ENCODE peak calls at places on chromosomes 12 and 14, in eight cellular contexts. X is HL-60, M is K562, Q is A549, J is HCT116, T is GM23338, P is SK-N-SH, R is Panc1. I is an unnamed sample.

GRCh38 chr12:22467190-22467589 is 77.2 kb downstream of the C2CD5 start:
- DNase-seq in X (no peak), M (no peak), Q (no peak), J (no peak), T (no peak), P (no peak), R (no peak), I (no peak)

GRCh38 chr14:75628816-75629215 is 31.9 kb downstream of the ERG28 start:
- DNase-seq in X (no peak), M (no peak), Q (no peak), J (no peak), T (no peak), P (no peak), R (no peak), I (no peak)

GRCh38 chr12:21526053-21526452 is at the start of gene SPX:
- DNase-seq in X (no peak), M (no peak), Q (peak), J (no peak), T (no peak), P (no peak), R (no peak), I (no peak)

GRCh38 chr12:127363392-127363791 is 903.6 kb upstream of the TMEM132C start:
- DNase-seq in X (no peak), M (peak), Q (peak), J (peak), T (peak), P (no peak), R (no peak), I (no peak)

GRCh38 chr12:3658327-3659163 is 94.4 kb downstream of the CRACR2A start:
- DNase-seq in X (peak), M (peak), Q (no peak), J (no peak), T (peak), P (no peak), R (no peak), I (no peak)

GRCh38 chr12:16389594-16389993 is 42.1 kb downstream of the MGST1 start:
- DNase-seq in X (peak), M (no peak), Q (no peak), J (no peak), T (no peak), P (no peak), R (no peak), I (no peak)

GRCh38 chr14:30790827-30791226 is 83.5 kb upstream of the COCH start:
- DNase-seq in X (no peak), M (no peak), Q (no peak), J (no peak), T (no peak), P (no peak), R (no peak), I (no peak)

GRCh38 chr12:88638388-88638787 is 58.1 kb upstream of the KITLG start:
- DNase-seq in X (no peak), M (no peak), Q (no peak), J (no peak), T (peak), P (no peak), R (no peak), I (no peak)

GRCh38 chr12:88870000-88870737 is 289.9 kb upstream of the KITLG start:
- DNase-seq in X (no peak), M (no peak), Q (no peak), J (no peak), T (no peak), P (no peak), R (no peak), I (no peak)

GRCh38 chr14:29681308-29681707 is 246.3 kb downstream of the PRKD1 start:
- DNase-seq in X (no peak), M (no peak), Q (no peak), J (no peak), T (no peak), P (no peak), R (no peak), I (no peak)

GRCh38 chr14:91143862-91144261 is 30.0 kb downstream of the DGLUCY start:
- DNase-seq in X (no peak), M (no peak), Q (no peak), J (no peak), T (no peak), P (no peak), R (no peak), I (no peak)

GRCh38 chr12:130815028-130815741 is 23.9 kb downstream of the STX2 start:
- DNase-seq in X (no peak), M (no peak), Q (no peak), J (no peak), T (no peak), P (no peak), R (no peak), I (no peak)

GRCh38 chr14:103100281-103101121 is 6.0 kb downstream of the EXOC3L4 start:
- DNase-seq in X (no peak), M (no peak), Q (no peak), J (no peak), T (no peak), P (no peak), R (no peak), I (no peak)

GRCh38 chr14:49314756-49315155 is 271.4 kb downstream of the RPS29 start:
- DNase-seq in X (no peak), M (no peak), Q (no peak), J (no peak), T (no peak), P (no peak), R (no peak), I (no peak)

DNA sequence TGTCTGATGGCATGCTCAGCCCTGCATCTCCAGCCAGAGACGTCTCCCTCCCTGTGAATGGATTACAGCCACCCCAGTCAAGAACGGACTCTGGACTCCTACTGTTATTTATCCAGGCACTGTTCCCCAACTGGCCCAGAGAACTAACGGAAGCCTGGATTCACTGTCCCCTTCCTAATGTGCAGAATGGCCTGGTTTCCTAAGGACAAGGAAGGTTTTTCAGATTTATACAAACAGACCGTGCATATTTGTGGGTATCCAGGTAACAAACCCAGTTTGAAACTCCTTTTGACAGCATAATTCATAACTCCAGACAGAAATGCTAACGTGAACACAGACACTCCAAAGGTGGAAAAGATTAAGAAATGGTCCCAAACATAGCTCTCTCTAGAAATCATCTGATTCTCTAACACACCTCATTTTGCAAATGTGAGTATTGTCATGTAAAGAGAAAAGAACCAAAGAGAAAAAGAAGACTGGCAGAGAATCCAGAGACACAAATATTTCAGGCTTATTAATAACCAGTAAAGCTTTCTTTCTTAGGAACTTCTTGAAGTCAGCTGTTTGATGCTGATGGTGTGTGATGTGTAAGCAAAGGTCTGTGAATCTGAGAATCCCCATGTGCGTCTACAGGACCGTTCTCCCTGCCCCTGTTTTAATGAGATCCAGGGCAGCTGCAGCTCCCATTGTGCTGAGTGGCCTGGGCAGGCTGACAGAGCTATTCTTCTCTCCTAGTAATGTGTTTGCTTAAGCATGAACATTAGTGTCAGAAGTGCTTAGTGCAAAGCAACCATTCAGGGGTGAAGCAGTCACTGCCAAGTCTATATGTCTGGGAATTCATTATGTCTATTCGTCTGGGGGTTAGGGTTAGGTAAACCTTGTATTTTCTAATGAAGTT is 86.8 kb upstream of the HIF1A start:
- DNase-seq in X (no peak), M (no peak), Q (no peak), J (no peak), T (no peak), P (peak), R (no peak), I (no peak)
- TF ChIP-seq REST in X (no peak), M (no peak), Q (no peak), J (no peak), T (no peak), P (no peak), R (no peak), I (no peak)

GRCh38 chr12:121156365-121156764 is 23.7 kb downstream of the P2RX7 start:
- DNase-seq in X (no peak), M (no peak), Q (no peak), J (no peak), T (no peak), P (no peak), R (no peak), I (no peak)
- TF ChIP-seq REST in X (no peak), M (no peak), Q (no peak), J (no peak), T (no peak), P (no peak), R (no peak), I (no peak)

DNA sequence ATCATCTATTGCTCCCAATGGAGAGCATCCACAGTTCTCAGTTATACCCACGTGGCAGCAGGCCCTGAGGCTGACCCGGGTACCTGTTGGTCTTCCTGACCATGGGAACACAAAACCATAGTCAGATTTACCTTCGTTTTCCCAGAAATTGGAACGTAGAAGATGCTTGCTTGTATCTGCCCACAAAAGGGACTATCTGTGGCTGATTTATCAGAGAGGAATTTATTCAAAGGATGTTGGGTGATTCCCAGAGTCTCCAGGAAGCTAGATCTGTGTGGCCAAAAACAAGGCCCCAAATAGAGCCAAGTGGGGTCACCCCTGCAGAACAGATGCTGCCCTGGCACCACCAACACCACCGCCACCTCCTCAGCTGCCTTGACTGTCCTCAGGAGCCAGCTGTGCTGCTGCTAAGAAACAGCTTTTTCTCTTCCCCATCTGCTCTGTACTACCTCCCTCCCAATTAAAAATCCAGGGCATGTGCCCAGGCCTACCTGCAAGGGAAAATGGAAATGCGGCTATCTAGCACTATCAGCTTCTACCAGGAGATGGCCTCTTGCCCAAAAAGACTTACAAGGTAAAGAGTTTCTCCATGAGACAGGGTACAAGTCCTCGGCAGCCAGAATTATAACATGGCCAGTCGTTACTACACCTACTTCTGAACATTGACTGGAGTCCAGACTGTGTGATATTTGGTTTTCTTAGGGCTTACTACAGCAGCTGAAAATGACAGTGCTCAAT is 128.6 kb upstream of the PLEKHG7 start:
- DNase-seq in X (no peak), M (no peak), Q (peak), J (peak), T (peak), P (no peak), R (no peak), I (no peak)
- TF ChIP-seq REST in X (no peak), M (no peak), Q (no peak), J (no peak), T (no peak), P (no peak), R (no peak), I (no peak)

GRCh38 chr12:505221-505620 is 45.5 kb downstream of the B4GALNT3 start:
- DNase-seq in X (no peak), M (no peak), Q (no peak), J (no peak), T (no peak), P (no peak), R (no peak), I (no peak)
- TF ChIP-seq REST in X (no peak), M (no peak), Q (no peak), J (no peak), T (no peak), P (no peak), R (no peak), I (no peak)

GRCh38 chr14:95274283-95274682 is 45.4 kb downstream of the CLMN start:
- DNase-seq in X (no peak), M (no peak), Q (no peak), J (no peak), T (no peak), P (no peak), R (no peak), I (no peak)

GRCh38 chr14:95272057-95272456 is 47.7 kb downstream of the CLMN start:
- DNase-seq in X (no peak), M (no peak), Q (peak), J (no peak), T (no peak), P (no peak), R (no peak), I (no peak)

GRCh38 chr14:95273041-95273978 is 46.4 kb downstream of the CLMN start:
- DNase-seq in X (no peak), M (no peak), Q (no peak), J (no peak), T (no peak), P (no peak), R (no peak), I (no peak)

GRCh38 chr14:95274874-95275273 is 44.8 kb downstream of the CLMN start:
- DNase-seq in X (no peak), M (no peak), Q (no peak), J (no peak), T (no peak), P (no peak), R (no peak), I (no peak)

DNA sequence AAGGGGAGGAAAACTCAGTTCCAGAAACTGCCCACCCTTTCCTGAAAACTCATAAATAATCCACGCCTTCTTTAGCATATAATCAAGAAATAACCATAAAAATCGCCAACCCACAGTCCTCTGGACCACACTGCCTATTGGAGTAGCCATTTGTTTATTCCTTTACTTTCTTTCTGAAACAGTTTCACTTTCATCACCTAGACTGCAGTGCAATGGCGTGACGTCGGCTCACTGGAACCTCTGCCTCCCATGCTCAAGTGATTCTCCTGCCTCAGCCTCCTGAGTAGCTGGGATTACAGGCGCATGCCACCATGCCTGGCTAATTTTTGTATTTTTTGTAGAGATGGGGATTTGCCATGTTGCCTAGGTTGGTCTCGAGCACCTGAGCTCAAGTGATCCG is 44.2 kb downstream of the CLMN start:
- DNase-seq in X (no peak), M (no peak), Q (no peak), J (no peak), T (no peak), P (no peak), R (no peak), I (no peak)
- TF ChIP-seq REST in X (no peak), M (no peak), Q (no peak), J (no peak), T (no peak), P (no peak), R (no peak), I (no peak)

DNA sequence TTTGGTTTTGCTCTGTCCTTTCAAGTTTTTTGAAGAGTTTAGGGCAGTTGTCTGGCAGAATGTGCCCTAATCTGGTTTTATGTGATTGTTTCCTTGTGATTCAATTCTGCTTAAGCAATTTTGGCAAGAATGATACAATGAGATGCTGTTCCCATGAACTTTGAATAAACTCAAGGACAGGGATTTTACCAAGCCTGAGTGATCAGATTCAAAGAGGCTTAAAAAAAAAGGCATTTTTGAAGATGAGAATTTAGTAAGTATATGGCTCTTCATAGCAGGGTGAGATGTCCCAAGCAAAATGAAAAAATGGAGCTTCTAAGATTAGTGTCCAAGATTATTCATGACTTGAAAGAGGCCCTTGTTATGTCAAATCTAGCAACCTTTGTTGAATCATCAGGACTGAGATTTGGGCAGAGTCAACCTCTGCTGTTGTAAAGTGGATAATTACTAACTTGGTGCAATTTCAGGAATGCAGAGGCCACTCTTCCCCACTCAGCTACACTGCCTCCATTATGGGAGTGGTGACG is 180.6 kb upstream of the NUDT4 start:
- DNase-seq in X (no peak), M (no peak), Q (peak), J (no peak), T (no peak), P (no peak), R (no peak), I (no peak)
- TF ChIP-seq REST in X (no peak), M (no peak), Q (no peak), J (no peak), T (no peak), P (no peak), R (no peak), I (no peak)

GRCh38 chr12:108681317-108681716 is 47.6 kb upstream of the SELPLG start:
- DNase-seq in X (no peak), M (no peak), Q (no peak), J (no peak), T (no peak), P (no peak), R (no peak), I (no peak)

GRCh38 chr12:108686753-108687152 is 44.6 kb downstream of the CORO1C start:
- DNase-seq in X (no peak), M (no peak), Q (no peak), J (no peak), T (no peak), P (no peak), R (no peak), I (no peak)

GRCh38 chr12:108683906-108684556 is 47.3 kb downstream of the CORO1C start:
- DNase-seq in X (no peak), M (no peak), Q (no peak), J (no peak), T (no peak), P (no peak), R (no peak), I (no peak)

GRCh38 chr12:108689314-108690190 is 41.8 kb downstream of the CORO1C start:
- DNase-seq in X (no peak), M (peak), Q (peak), J (peak), T (no peak), P (no peak), R (no peak), I (no peak)

DNA sequence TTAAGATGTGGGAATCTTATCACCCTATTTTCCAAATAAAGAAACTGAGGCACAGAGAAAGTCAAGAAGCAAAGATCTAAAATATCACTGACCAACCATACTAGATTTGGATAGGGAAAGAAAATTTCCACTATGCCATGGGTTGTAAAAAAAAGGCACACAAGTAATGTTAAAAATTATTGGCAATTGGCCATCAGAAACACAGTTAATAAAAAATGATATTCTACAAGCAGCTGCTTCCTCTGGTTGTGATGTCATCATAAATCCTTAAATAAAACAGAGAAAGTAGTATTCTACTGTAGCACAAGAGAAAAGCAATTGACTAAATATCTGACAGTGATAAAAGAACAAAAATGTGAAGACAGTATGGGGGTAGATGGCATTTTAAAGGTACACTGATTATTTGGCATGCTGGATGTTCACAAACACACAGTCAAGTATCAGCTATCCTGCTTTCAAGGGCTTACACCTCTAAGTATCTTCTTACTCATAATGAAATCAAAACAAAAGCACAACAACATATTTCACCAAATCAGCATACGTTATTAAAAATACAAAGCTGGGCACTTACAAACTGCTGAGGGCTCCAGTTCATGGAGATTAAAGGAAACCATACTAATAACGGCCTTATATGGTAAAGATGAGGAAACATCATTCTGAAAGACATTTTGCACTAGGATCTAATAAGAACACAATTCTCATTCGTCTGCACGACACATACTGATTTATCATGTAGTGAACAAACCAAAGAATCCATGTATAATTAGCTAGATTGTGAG is 45.7 kb downstream of the CORO1C start:
- DNase-seq in X (no peak), M (no peak), Q (no peak), J (no peak), T (no peak), P (no peak), R (no peak), I (no peak)
- TF ChIP-seq REST in X (no peak), M (no peak), Q (no peak), J (no peak), T (no peak), P (no peak), R (no peak), I (no peak)

DNA sequence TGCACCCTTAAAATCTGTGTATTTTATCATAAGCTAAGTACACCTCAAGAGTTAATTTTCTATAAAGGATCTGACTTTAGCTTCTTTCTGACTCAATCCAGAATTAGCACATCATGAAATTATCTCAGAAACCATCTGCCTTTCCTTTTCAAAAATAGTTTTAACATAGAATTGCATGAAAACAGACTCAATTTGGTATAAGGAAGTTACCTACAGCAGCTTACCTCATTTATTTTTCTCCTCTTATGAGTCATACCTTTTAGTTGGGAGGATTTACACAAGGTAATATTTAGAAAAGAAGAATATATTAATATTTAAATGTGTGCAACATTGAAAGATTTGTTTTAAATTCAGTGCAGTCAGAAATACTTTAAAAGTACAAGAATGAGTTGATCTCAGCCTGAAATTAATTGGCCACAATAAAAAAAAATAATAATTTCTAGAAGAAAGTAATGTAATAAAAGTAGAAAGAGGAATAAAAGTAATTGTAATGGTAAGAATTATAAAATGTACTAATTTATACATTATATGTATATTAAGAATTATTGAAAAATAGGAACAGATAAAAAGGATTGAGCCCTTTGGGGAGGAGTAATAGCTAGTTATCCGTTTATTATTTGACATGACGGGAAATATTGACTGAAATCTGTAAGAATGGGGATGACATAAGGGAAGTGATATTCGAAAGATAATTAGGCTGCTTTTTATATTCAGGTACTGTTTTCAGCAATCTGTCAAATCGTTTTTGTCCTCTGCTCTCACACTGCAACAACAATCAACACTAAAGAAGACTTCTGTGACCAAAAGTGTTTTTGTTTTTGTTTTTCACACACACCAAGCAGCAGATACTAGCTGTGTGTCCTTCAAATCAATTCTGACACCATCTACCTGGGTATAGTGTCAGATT is 20.5 kb downstream of the ADAM21 start:
- DNase-seq in X (no peak), M (no peak), Q (no peak), J (no peak), T (no peak), P (no peak), R (no peak), I (peak)
- TF ChIP-seq REST in X (no peak), M (no peak), Q (no peak), J (no peak), T (no peak), P (no peak), R (no peak), I (no peak)

I was measured in GM12878.